ENCODE peak calls at places on chromosomes 13 and 19, in four cellular contexts. N, Y, B and E are unnamed samples. For H3K4me1, the result is how much of the 10 kb centered on the place peaks cover.

GRCh38 chr13:110836600-110836903 is 78.3 kb downstream of the ANKRD10 start:
- DNase-seq in Y (no peak), B (no peak), N (no peak), E (no peak)

GRCh38 chr13:28052945-28053344 is 47.4 kb downstream of the FLT3 start:
- DNase-seq in Y (no peak), B (no peak), N (no peak), E (no peak)

GRCh38 chr13:40275636-40276035 is 390.8 kb downstream of the FOXO1 start:
- DNase-seq in B (no peak), Y (no peak), N (no peak), E (no peak)

GRCh38 chr13:114106991-114107685 is 25.3 kb downstream of the RASA3 start:
- DNase-seq in Y (no peak), B (peak), N (no peak), E (peak)

GRCh38 chr13:43305416-43305815 is 282.0 kb downstream of the DNAJC15 start:
- DNase-seq in B (no peak), Y (no peak), N (no peak), E (no peak)

GRCh38 chr19:40739030-40739839 is 11.0 kb downstream of the ACTMAP start:
- DNase-seq in Y (no peak), B (no peak), N (no peak), E (no peak)

GRCh38 chr19:7550169-7550770 is 14.8 kb downstream of the PNPLA6 start:
- DNase-seq in Y (no peak), N (peak), B (peak), E (peak)

GRCh38 chr13:101298517-101298916 is 117.8 kb downstream of the NALCN start:
- DNase-seq in Y (no peak), N (no peak), B (no peak), E (no peak)

GRCh38 chr13:48579167-48579918 is 46.5 kb upstream of the RCBTB2 start:
- DNase-seq in B (no peak), N (no peak), Y (no peak), E (no peak)

GRCh38 chr13:25733061-25733491 is 318.7 kb downstream of the SHISA2 start:
- DNase-seq in N (no peak), B (no peak), Y (no peak), E (no peak)

GRCh38 chr13:25731037-25731436 is 320.8 kb downstream of the SHISA2 start:
- DNase-seq in Y (no peak), B (no peak), N (no peak), E (no peak)

GRCh38 chr13:25732146-25732865 is 319.5 kb downstream of the SHISA2 start:
- DNase-seq in B (no peak), Y (no peak), N (no peak), E (no peak)

GRCh38 chr13:25731511-25731910 is 320.3 kb downstream of the SHISA2 start:
- DNase-seq in Y (no peak), N (no peak), B (no peak), E (no peak)

DNA sequence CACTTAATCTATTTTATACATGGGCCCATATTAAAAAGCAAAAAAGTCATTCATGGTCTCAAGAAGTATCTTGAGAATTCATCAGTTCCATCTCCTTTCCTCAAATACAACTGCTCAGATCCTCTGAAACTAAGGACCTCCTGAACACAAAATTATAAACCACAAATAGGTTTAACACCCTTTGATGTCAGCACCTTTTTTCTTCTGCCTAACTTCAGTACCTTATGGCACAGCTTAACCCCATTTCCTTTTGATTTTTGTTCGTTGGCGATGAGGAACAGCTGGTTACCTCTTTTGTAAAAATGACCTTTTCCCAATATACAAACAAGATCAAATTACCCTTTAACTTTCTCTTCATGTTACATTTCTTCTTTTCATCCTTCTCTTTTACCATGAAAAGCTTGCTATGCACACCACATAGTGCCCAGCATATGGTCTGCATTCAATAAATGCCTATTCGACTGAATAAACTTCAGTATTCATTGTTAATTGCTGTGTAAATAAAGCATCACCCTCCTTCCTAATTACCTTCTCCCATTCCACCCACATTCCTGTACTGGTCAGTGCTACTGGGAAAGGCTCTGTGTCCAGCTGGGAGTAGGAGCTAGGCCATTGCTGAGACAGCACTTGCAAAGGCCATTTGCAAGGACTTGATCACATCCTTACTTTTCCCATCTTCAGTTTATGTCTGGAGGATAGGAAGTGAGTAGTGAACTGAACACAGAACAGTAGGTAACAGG is 317.9 kb downstream of the SHISA2 start:
- DNase-seq in B (no peak), Y (no peak), N (no peak), E (no peak)
- H3K27ac ChIP-seq in B (no peak), Y (no peak), N (no peak), E (no peak)

DNA sequence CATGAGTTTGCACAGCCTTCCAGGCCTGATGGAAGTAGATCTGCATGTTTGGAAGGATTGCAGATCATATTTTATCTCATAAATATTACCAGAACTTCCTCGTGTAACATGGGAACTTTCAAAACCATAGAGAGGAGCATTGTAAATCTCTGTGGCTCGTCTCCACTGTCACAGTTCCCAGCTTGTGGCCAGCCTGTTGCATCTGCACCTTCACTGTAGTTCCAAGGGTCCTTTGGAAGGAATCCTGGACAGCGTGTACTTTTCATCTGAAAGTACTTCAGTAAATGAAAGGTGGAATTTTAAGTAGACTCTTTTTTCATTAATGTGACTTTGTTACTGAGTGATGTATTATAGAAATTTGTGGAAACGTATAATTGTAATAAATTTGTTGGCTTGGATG is 105.4 kb downstream of the ATP11A start:
- DNase-seq in N (no peak), B (no peak), Y (no peak), E (no peak)
- H3K4me1 ChIP-seq in N (under half), B (under half), Y (under half), E (under half)

GRCh38 chr19:5303208-5303607 is 37.4 kb downstream of the PTPRS start:
- DNase-seq in B (no peak), N (no peak), Y (no peak), E (no peak)
- H3K27ac ChIP-seq in B (no peak), N (no peak), Y (no peak), E (no peak)

DNA sequence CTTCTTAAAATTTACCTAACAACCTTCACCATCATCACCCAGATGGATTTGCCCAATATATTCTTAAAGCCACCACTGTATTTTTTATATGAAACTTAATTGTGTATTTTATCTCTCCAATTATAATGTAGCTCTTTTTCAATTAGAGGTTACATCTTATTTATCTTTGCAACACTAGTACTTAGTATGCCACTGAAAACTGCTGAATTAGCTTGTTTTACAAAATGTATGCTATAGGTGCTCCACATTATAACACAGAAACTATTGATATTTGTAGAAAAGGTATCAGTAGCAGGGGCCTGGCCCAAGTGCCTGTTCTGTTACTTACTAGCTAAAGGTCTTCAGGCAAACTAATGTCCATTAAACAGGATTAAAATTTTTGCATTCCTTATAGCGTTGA is 35.8 kb upstream of the PCDH17 start:
- DNase-seq in B (no peak), N (no peak), Y (no peak), E (no peak)
- H3K4me1 ChIP-seq in B (under half), N (under half), Y (under half), E (under half)

DNA sequence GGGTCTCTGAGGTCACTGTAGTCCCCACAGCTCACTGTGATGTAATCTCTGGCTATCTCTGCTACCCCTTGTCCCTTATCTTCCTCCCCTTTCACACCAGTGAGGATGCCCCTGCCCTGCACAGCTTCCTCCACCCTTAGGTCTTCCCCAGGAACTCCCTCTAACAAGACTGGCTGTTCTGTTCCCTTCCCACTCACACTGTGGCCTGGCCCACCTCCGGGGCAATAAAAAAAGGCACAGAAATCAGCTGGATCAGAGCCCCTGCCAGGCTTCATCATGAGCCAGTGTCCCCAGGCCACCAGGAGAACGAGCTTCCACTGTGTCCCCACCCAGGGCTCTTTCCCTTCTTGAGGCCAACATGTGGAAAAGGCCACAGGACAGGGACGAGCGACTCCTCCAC is 4.6 kb downstream of the CEACAM3 start:
- DNase-seq in B (no peak), Y (no peak), N (no peak), E (no peak)
- H3K27ac ChIP-seq in B (no peak), Y (no peak), N (no peak), E (peak)